ENCODE peak calls at places on chromosomes 1 and 21, in seven cellular contexts. P is ovary, S is tibial nerve, J is A549, V is right lobe of liver, Z is K562, T is heart left ventricle. W is an unnamed sample.

GRCh38 chr1:229535226-229535625 is 23.3 kb downstream of the ABCB10 start:
- DNase-seq in V (no peak), J (no peak), T (no peak), P (no peak), S (no peak), Z (no peak), W (no peak)

GRCh38 chr1:177945943-177946650 is 23.8 kb downstream of the SEC16B start:
- DNase-seq in P (peak; percentile 68), V (no peak), Z (peak; percentile 68), T (no peak), S (peak; percentile 24), J (peak; percentile 61), W (peak; percentile 57)

GRCh38 chr1:85343612-85344255 is 67.3 kb upstream of the BCL10 start:
- DNase-seq in J (no peak), P (no peak), Z (no peak), V (no peak), T (no peak), S (no peak), W (no peak)

GRCh38 chr1:43503534-43503933 is 27.1 kb upstream of the PTPRF start:
- DNase-seq in T (no peak), Z (no peak), V (no peak), J (no peak), P (no peak), S (no peak), W (no peak)

GRCh38 chr21:44697811-44698734 is 1.1 kb downstream of the KRTAP10-12 start:
- DNase-seq in V (no peak), J (no peak), P (no peak), Z (no peak), S (no peak), T (no peak), W (no peak)

GRCh38 chr1:52365746-52366516 is at the start of gene CC2D1B:
- DNase-seq in V (peak; percentile 100), T (peak; percentile 99), Z (peak; percentile 100), P (peak; percentile 99), J (peak; percentile 97), S (peak; percentile 93), W (peak; percentile 97)

GRCh38 chr1:84782311-84782771 is 92.1 kb upstream of the SSX2IP start:
- DNase-seq in S (peak; percentile 50), T (peak; percentile 63), Z (peak; percentile 87), J (peak; percentile 72), P (peak; percentile 25), V (peak; percentile 62), W (peak; percentile 31)

GRCh38 chr1:184399192-184399847 is 12.5 kb downstream of the C1orf21 start:
- DNase-seq in Z (no peak), V (no peak), T (no peak), S (no peak), P (no peak), J (no peak), W (no peak)

GRCh38 chr1:17944606-17945005 is 163.0 kb upstream of the IGSF21 start:
- DNase-seq in J (no peak), S (no peak), V (no peak), T (no peak), P (no peak), Z (no peak), W (no peak)

GRCh38 chr1:228346731-228347130 is 59.9 kb downstream of the TRIM11 start:
- DNase-seq in Z (no peak), J (no peak), S (no peak), T (peak; percentile 53), P (no peak), V (peak; percentile 5), W (no peak)

GRCh38 chr1:99496067-99496466 is 149.8 kb upstream of the PALMD start:
- DNase-seq in P (no peak), T (no peak), J (no peak), V (no peak), Z (no peak), S (no peak), W (no peak)

DNA sequence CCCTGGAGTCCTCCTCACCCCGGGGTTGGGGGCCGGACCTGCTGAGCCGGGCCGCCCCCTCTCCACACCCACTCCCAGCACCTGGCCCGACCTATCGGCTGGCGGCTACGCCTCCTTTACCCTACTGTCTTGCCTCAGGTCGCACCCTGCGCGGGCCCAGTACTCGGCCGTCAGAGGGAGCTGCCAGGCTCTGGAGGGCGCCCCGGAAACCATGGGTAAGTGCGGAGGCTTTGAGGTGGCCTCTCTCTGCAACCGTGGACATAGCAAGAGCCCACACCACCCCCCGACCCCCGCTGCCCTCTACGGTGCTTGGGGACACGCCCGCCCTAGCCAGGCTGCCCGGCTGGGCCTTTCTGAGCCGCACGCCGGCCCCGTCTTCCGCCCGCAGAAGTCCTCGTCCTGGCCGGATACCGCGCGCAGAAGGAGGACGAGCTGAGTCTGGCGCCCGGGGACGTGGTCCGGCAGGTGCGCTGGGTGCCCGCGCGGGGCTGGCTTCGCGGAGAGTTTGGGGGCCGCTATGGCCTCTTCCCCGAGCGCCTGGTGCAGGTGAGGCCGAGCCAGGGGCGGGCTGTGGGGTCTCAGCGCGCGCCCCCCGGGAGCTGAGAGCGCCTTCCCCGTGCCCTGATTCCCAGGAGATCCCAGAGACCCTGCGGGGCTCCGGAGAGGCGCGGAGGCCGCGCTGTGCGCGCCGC is at the start of gene SH3D21:
- DNase-seq in J (peak; percentile 67), P (peak; percentile 51), Z (no peak), T (peak; percentile 52), V (peak; percentile 79), S (no peak), W (peak; percentile 48)
- TF ChIP-seq POLR2A in J (no peak), P (no peak), Z (no peak), T (no peak), V (no peak), S (no peak), W (no peak)

GRCh38 chr1:116654351-116654750 is 13.2 kb downstream of the IGSF3 start:
- DNase-seq in Z (no peak), V (no peak), S (no peak), J (no peak), T (no peak), P (no peak), W (no peak)
- TF ChIP-seq POLR2A in Z (no peak), V (no peak), S (no peak), J (no peak), T (no peak), P (no peak), W (no peak)

GRCh38 chr1:25550155-25550506 is 6.7 kb downstream of the LDLRAP1 start:
- DNase-seq in V (no peak), Z (peak; percentile 80), T (no peak), P (no peak), J (no peak), S (no peak), W (no peak)

GRCh38 chr1:25550683-25551310 is 7.4 kb downstream of the LDLRAP1 start:
- DNase-seq in S (no peak), P (peak; percentile 67), V (no peak), Z (no peak), T (peak; percentile 50), J (no peak), W (no peak)

GRCh38 chr1:25548601-25549000 is 5.2 kb downstream of the LDLRAP1 start:
- DNase-seq in Z (no peak), V (no peak), T (no peak), S (no peak), P (no peak), J (no peak), W (no peak)

GRCh38 chr1:25546193-25546592 is 2.8 kb downstream of the LDLRAP1 start:
- DNase-seq in J (no peak), P (no peak), T (no peak), S (no peak), Z (no peak), V (no peak), W (no peak)

GRCh38 chr1:25549273-25550154 is 6.1 kb downstream of the LDLRAP1 start:
- DNase-seq in S (no peak), Z (peak; percentile 92), V (no peak), J (no peak), T (peak; percentile 54), P (no peak), W (no peak)
- TF ChIP-seq POLR2A in S (no peak), Z (peak; percentile 49), V (no peak), J (no peak), T (no peak), P (no peak), W (no peak)

GRCh38 chr1:8524637-8525157 is 206.8 kb downstream of the SLC45A1 start:
- DNase-seq in J (no peak), P (no peak), S (no peak), V (no peak), T (no peak), Z (no peak), W (no peak)

GRCh38 chr1:8529901-8530300 is 212.0 kb downstream of the SLC45A1 start:
- DNase-seq in T (no peak), J (no peak), Z (no peak), S (no peak), V (no peak), P (no peak), W (no peak)

GRCh38 chr1:8523641-8524206 is 205.8 kb downstream of the SLC45A1 start:
- DNase-seq in V (no peak), Z (no peak), J (no peak), S (no peak), P (no peak), T (no peak), W (no peak)

GRCh38 chr1:8520483-8520966 is 202.6 kb downstream of the SLC45A1 start:
- DNase-seq in T (no peak), Z (peak; percentile 64), V (no peak), J (no peak), P (no peak), S (no peak), W (no peak)

DNA sequence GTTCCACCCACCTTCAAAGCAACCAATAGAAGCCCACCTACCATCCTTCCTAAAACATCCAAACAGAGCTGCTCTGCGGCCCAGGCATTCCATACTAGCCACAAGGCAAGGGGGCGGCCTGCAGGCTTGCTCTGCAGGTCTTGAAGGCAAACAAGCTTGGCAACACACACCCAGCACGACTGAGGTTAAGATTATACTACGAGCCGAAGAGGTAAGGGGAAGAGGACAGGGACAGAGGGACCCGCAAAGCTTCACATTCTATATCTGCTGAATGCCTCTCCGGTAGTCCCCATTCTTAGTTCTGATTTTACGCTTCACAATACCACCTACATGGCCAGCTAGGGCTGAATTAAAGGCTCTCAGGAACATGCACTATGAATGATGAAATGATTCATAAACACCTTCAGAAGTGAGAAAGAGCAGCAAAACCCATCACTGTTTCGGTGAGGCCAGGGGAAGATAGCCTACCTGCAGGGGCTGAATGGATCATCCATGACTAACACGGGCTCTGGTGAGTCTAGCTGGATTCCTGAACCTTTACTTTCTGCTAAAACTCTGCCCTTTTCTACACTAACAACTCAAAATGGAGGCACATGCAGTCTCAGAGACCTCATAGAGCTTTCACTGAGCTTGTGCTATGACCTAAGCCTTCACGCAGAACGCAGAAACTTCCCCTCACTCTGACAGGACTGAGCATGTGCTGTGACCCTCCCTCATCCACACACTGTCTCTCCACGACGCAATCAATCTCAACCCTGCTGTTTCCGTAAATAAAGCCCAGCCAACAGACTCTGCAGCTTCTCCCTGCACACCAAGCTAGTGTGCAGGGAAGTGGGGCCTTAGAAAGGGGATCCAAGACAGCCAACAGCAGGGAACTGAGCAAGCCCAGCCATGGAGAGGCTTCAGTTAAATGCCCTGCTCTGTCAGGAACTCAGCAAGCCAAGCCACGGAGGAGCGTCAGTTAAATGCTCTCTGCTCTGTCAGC is 207.7 kb downstream of the SLC45A1 start:
- DNase-seq in Z (peak; percentile 88), J (peak; percentile 76), T (peak; percentile 89), S (peak; percentile 90), P (peak; percentile 74), V (peak; percentile 65), W (peak; percentile 81)
- TF ChIP-seq POLR2A in Z (no peak), J (no peak), T (no peak), S (peak; percentile 65), P (peak; percentile 54), V (peak; percentile 32), W (peak; percentile 78)